ENCODE peak calls at places on chromosomes 2 and 18, in five cellular contexts. One of them, this sample, is unnamed.

GRCh38 chr2:230643576-230644291 is 68.9 kb upstream of the CAB39 start:
- DNase-seq in H9: no peak
- DNase-seq in WERI-Rb-1: no peak
- DNase-seq in glutamatergic neuron: no peak
- DNase-seq in AG10803: no peak
- DNase-seq in this sample: no peak

GRCh38 chr2:187078297-187078696 is 229.3 kb upstream of the ZSWIM2 start:
- DNase-seq in H9: no peak
- DNase-seq in WERI-Rb-1: no peak
- DNase-seq in glutamatergic neuron: no peak
- DNase-seq in AG10803: peak
- DNase-seq in this sample: peak

GRCh38 chr18:58447342-58448190 is 181.3 kb downstream of the ALPK2 start:
- DNase-seq in H9: no peak
- DNase-seq in WERI-Rb-1: no peak
- DNase-seq in glutamatergic neuron: no peak
- DNase-seq in AG10803: peak
- DNase-seq in this sample: peak

GRCh38 chr2:121489944-121490585 is 40.6 kb upstream of the RNU4ATAC start:
- DNase-seq in H9: no peak
- DNase-seq in WERI-Rb-1: no peak
- DNase-seq in glutamatergic neuron: no peak
- DNase-seq in AG10803: peak
- DNase-seq in this sample: no peak

GRCh38 chr2:52613064-52613463 is 1154.5 kb upstream of the CHAC2 start:
- DNase-seq in H9: peak
- DNase-seq in WERI-Rb-1: peak
- DNase-seq in glutamatergic neuron: no peak
- DNase-seq in AG10803: no peak
- DNase-seq in this sample: peak

GRCh38 chr2:3493610-3493997 is 25.7 kb downstream of the ADI1 start:
- DNase-seq in H9: peak
- DNase-seq in WERI-Rb-1: peak
- DNase-seq in glutamatergic neuron: no peak
- DNase-seq in AG10803: peak
- DNase-seq in this sample: peak

GRCh38 chr2:9745153-9745899 is 97.9 kb upstream of the TAF1B start:
- DNase-seq in H9: no peak
- DNase-seq in WERI-Rb-1: no peak
- DNase-seq in glutamatergic neuron: no peak
- DNase-seq in AG10803: peak
- DNase-seq in this sample: no peak

GRCh38 chr2:98909381-98910211 is 26.4 kb downstream of the CRACDL start:
- DNase-seq in H9: peak
- DNase-seq in WERI-Rb-1: peak
- DNase-seq in glutamatergic neuron: peak
- DNase-seq in AG10803: peak
- DNase-seq in this sample: peak

GRCh38 chr2:56018202-56018601 is 94.6 kb upstream of the EFEMP1 start:
- DNase-seq in H9: no peak
- DNase-seq in WERI-Rb-1: no peak
- DNase-seq in glutamatergic neuron: peak
- DNase-seq in AG10803: no peak
- DNase-seq in this sample: no peak

DNA sequence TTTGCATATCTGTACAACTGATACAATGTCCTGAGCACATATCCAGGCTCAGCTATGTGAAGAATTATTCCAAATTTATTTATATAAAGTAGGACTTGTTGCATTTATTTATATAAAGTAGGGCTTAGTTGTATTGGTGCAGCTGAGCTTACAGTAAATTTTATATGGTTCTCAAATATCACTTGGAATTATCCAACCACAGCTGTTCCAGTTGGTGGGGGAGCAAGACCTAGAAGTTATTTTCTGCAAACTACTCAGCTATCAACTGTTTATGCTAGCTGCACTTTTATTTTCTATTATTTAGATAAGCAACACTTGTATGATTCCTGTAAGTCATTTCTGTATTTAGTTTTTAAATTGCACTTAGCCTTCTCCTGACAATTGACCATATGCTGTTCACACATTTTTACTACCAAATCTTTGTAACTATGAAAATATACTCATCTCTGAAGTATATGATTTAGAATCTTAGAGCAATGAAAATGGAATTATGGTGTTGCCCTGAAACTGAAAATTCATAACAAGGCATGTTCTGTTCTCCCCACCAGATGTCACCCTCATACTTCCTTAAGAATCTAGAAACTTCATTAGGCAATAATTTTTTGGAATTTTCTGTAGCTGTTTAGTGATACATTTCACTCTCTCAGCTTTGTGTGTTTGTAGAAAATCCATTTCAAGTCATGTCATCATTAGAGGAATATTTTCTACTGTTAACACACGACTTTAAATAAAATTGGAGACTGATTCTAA is 157.0 kb upstream of the CBLN2 start:
- DNase-seq in H9: no peak
- DNase-seq in WERI-Rb-1: no peak
- DNase-seq in glutamatergic neuron: no peak
- DNase-seq in AG10803: peak
- DNase-seq in this sample: peak
- TF ChIP-seq CTCF in H9: peak
- TF ChIP-seq CTCF in WERI-Rb-1: peak
- TF ChIP-seq CTCF in glutamatergic neuron: peak
- TF ChIP-seq CTCF in AG10803: peak
- TF ChIP-seq CTCF in this sample: peak

GRCh38 chr2:143823286-143823685 is 694.1 kb downstream of the ARHGAP15 start:
- DNase-seq in H9: no peak
- DNase-seq in WERI-Rb-1: no peak
- DNase-seq in glutamatergic neuron: no peak
- DNase-seq in AG10803: no peak
- DNase-seq in this sample: no peak
- TF ChIP-seq CTCF in H9: no peak
- TF ChIP-seq CTCF in WERI-Rb-1: no peak
- TF ChIP-seq CTCF in glutamatergic neuron: no peak
- TF ChIP-seq CTCF in AG10803: no peak
- TF ChIP-seq CTCF in this sample: no peak

GRCh38 chr18:76824754-76825153 is 2.4 kb downstream of the ZNF236 start:
- DNase-seq in H9: no peak
- DNase-seq in WERI-Rb-1: no peak
- DNase-seq in glutamatergic neuron: no peak
- DNase-seq in AG10803: no peak
- DNase-seq in this sample: no peak

GRCh38 chr18:76823166-76823539 is 796 bp downstream of the ZNF236 start:
- DNase-seq in H9: no peak
- DNase-seq in WERI-Rb-1: no peak
- DNase-seq in glutamatergic neuron: no peak
- DNase-seq in AG10803: no peak
- DNase-seq in this sample: no peak

GRCh38 chr18:76824136-76824676 is 1.8 kb downstream of the ZNF236 start:
- DNase-seq in H9: no peak
- DNase-seq in WERI-Rb-1: no peak
- DNase-seq in glutamatergic neuron: no peak
- DNase-seq in AG10803: no peak
- DNase-seq in this sample: no peak

GRCh38 chr18:76822510-76823165 is at the start of gene ZNF236:
- DNase-seq in H9: peak
- DNase-seq in WERI-Rb-1: peak
- DNase-seq in glutamatergic neuron: peak
- DNase-seq in AG10803: peak
- DNase-seq in this sample: peak

DNA sequence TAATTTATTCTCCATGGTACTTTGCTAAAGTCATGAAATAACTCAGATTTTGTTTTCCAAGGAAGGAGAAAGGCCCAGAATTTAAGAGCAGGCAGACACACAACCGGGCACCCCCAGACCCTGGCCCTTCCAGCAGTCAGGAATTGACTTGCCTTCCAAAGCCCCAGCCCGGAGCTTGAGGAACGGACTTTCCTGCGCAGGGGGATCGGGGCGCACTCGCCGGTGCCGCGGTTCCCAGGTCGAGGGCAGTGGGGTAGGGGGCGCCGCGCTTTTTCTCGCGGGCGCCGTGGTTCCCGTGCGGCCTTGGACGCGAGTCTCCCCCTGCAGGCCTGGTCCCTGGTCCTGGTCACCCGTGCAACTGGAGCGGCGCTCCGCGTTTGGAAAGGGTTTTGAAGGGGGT is 1.2 kb downstream of the ZNF236 start:
- DNase-seq in H9: peak
- DNase-seq in WERI-Rb-1: no peak
- DNase-seq in glutamatergic neuron: peak
- DNase-seq in AG10803: no peak
- DNase-seq in this sample: no peak
- TF ChIP-seq CTCF in H9: peak
- TF ChIP-seq CTCF in WERI-Rb-1: peak
- TF ChIP-seq CTCF in glutamatergic neuron: no peak
- TF ChIP-seq CTCF in AG10803: peak
- TF ChIP-seq CTCF in this sample: peak

GRCh38 chr2:237432484-237433092 is 18.6 kb upstream of the COL6A3 start:
- DNase-seq in H9: peak
- DNase-seq in WERI-Rb-1: no peak
- DNase-seq in glutamatergic neuron: no peak
- DNase-seq in AG10803: peak
- DNase-seq in this sample: peak
- TF ChIP-seq CTCF in H9: no peak
- TF ChIP-seq CTCF in WERI-Rb-1: no peak
- TF ChIP-seq CTCF in glutamatergic neuron: no peak
- TF ChIP-seq CTCF in AG10803: peak
- TF ChIP-seq CTCF in this sample: peak

GRCh38 chr18:59996370-59996966 is 96.7 kb downstream of the PMAIP1 start:
- DNase-seq in H9: no peak
- DNase-seq in WERI-Rb-1: peak
- DNase-seq in glutamatergic neuron: peak
- DNase-seq in AG10803: peak
- DNase-seq in this sample: peak
- TF ChIP-seq CTCF in H9: peak
- TF ChIP-seq CTCF in WERI-Rb-1: peak
- TF ChIP-seq CTCF in glutamatergic neuron: peak
- TF ChIP-seq CTCF in AG10803: peak
- TF ChIP-seq CTCF in this sample: peak

GRCh38 chr2:97723156-97724072 is 10.0 kb downstream of the ZAP70 start:
- DNase-seq in H9: no peak
- DNase-seq in WERI-Rb-1: no peak
- DNase-seq in glutamatergic neuron: no peak
- DNase-seq in AG10803: no peak
- DNase-seq in this sample: no peak

GRCh38 chr2:97724073-97724410 is 10.7 kb downstream of the ZAP70 start:
- DNase-seq in H9: no peak
- DNase-seq in WERI-Rb-1: no peak
- DNase-seq in glutamatergic neuron: no peak
- DNase-seq in AG10803: no peak
- DNase-seq in this sample: no peak

GRCh38 chr2:97724501-97724900 is 11.1 kb downstream of the ZAP70 start:
- DNase-seq in H9: no peak
- DNase-seq in WERI-Rb-1: no peak
- DNase-seq in glutamatergic neuron: no peak
- DNase-seq in AG10803: no peak
- DNase-seq in this sample: no peak

GRCh38 chr2:97726311-97727064 is 13.1 kb downstream of the ZAP70 start:
- DNase-seq in H9: no peak
- DNase-seq in WERI-Rb-1: peak
- DNase-seq in glutamatergic neuron: no peak
- DNase-seq in AG10803: peak
- DNase-seq in this sample: no peak

DNA sequence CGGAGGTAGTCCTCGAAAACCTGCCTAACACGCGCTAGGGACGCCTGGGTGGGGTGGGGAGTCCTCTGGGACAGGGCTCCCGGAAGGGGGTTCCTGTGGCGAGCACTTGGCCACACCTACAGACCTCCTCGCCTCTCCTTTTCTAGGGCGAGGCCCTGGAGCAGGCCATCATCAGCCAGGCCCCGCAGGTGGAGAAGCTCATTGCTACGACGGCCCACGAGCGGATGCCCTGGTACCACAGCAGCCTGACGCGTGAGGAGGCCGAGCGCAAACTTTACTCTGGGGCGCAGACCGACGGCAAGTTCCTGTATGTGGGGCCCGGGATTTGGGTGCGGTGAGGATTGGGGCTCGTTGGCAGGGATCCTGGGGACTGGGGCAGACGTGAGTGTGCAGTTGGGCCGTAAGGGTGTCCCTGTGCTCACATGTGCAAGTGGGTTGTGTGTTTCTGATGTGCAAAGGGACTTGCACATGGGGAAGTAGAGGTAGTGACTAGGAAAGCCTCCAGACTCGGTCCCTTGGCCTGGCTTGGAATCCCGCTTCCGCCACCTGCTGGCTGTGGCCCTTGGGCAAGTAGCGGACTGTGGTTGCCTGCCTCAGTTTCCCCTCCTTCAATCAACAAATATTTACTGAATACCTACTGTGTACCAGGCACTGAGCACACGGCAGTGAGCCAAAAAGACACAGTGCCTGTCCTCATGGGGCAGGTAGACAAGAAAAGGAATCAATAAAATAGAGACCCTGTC is 11.7 kb downstream of the ZAP70 start:
- DNase-seq in H9: no peak
- DNase-seq in WERI-Rb-1: no peak
- DNase-seq in glutamatergic neuron: no peak
- DNase-seq in AG10803: no peak
- DNase-seq in this sample: no peak
- TF ChIP-seq CTCF in H9: no peak
- TF ChIP-seq CTCF in WERI-Rb-1: peak
- TF ChIP-seq CTCF in glutamatergic neuron: no peak
- TF ChIP-seq CTCF in AG10803: no peak
- TF ChIP-seq CTCF in this sample: no peak